ENCODE peak calls at places on chromosome 5, in four cellular contexts. One of them, this sample, is unnamed.

GRCh38 chr5:51383494-51384081 is 340 bp downstream of the ISL1 start:
- DNase-seq in MV-4-11: no peak
- DNase-seq in choroid plexus epithelial cell: no peak
- DNase-seq in psoas muscle: no peak
- DNase-seq in this sample: no peak

GRCh38 chr5:77316871-77317661 is 106.6 kb downstream of the PDE8B start:
- DNase-seq in psoas muscle: no peak
- DNase-seq in choroid plexus epithelial cell: peak
- DNase-seq in MV-4-11: no peak
- DNase-seq in this sample: peak

GRCh38 chr5:165209101-165209727 is 1703.8 kb downstream of the MAT2B start:
- DNase-seq in psoas muscle: no peak
- DNase-seq in choroid plexus epithelial cell: peak
- DNase-seq in MV-4-11: peak
- DNase-seq in this sample: peak

GRCh38 chr5:51380603-51381207 is 2.5 kb upstream of the ISL1 start:
- DNase-seq in MV-4-11: peak
- DNase-seq in psoas muscle: no peak
- DNase-seq in choroid plexus epithelial cell: peak
- DNase-seq in this sample: peak

GRCh38 chr5:72036951-72037350 is 70.3 kb upstream of the MAP1B start:
- DNase-seq in choroid plexus epithelial cell: peak
- DNase-seq in MV-4-11: no peak
- DNase-seq in psoas muscle: no peak
- DNase-seq in this sample: peak

GRCh38 chr5:112208699-112209615 is 210.1 kb downstream of the EPB41L4A start:
- DNase-seq in choroid plexus epithelial cell: peak
- DNase-seq in MV-4-11: peak
- DNase-seq in psoas muscle: no peak
- DNase-seq in this sample: peak

GRCh38 chr5:139958749-139959148 is 84.3 kb downstream of the NRG2 start:
- DNase-seq in psoas muscle: no peak
- DNase-seq in choroid plexus epithelial cell: no peak
- DNase-seq in MV-4-11: no peak
- DNase-seq in this sample: no peak

GRCh38 chr5:145982572-145983314 is 46.4 kb downstream of the SH3RF2 start:
- DNase-seq in MV-4-11: no peak
- DNase-seq in choroid plexus epithelial cell: peak
- DNase-seq in psoas muscle: no peak
- DNase-seq in this sample: peak

GRCh38 chr5:94983861-94984535 is 300.9 kb downstream of the MCTP1 start:
- DNase-seq in psoas muscle: no peak
- DNase-seq in MV-4-11: no peak
- DNase-seq in choroid plexus epithelial cell: peak
- DNase-seq in this sample: peak

GRCh38 chr5:154449786-154450185 is 4.0 kb downstream of the SAP30L start:
- DNase-seq in choroid plexus epithelial cell: peak
- DNase-seq in psoas muscle: no peak
- DNase-seq in MV-4-11: no peak
- DNase-seq in this sample: peak

GRCh38 chr5:39256472-39256871 is 37.1 kb upstream of the FYB1 start:
- DNase-seq in choroid plexus epithelial cell: peak
- DNase-seq in psoas muscle: no peak
- DNase-seq in MV-4-11: peak
- DNase-seq in this sample: peak

GRCh38 chr5:53335115-53335514 is 145.3 kb upstream of the FST start:
- DNase-seq in choroid plexus epithelial cell: no peak
- DNase-seq in psoas muscle: no peak
- DNase-seq in MV-4-11: peak
- DNase-seq in this sample: peak

GRCh38 chr5:170302729-170303501 is 5.3 kb upstream of the LCP2 start:
- DNase-seq in MV-4-11: peak
- DNase-seq in psoas muscle: peak
- DNase-seq in choroid plexus epithelial cell: peak
- DNase-seq in this sample: no peak

GRCh38 chr5:159552751-159553150 is 222.5 kb upstream of the IL12B start:
- DNase-seq in psoas muscle: no peak
- DNase-seq in choroid plexus epithelial cell: peak
- DNase-seq in MV-4-11: no peak
- DNase-seq in this sample: peak

GRCh38 chr5:100423330-100423729 is 111.8 kb upstream of the FAM174A start:
- DNase-seq in MV-4-11: no peak
- DNase-seq in choroid plexus epithelial cell: no peak
- DNase-seq in psoas muscle: no peak
- DNase-seq in this sample: no peak

GRCh38 chr5:147859962-147860640 is 18.4 kb upstream of the SCGB3A2 start:
- DNase-seq in choroid plexus epithelial cell: no peak
- DNase-seq in MV-4-11: no peak
- DNase-seq in psoas muscle: no peak
- DNase-seq in this sample: no peak

GRCh38 chr5:34857894-34858293 is 18.9 kb downstream of the TTC23L start:
- DNase-seq in psoas muscle: no peak
- DNase-seq in choroid plexus epithelial cell: no peak
- DNase-seq in MV-4-11: no peak
- DNase-seq in this sample: no peak